ENCODE peak calls at places on chromosomes 7 and 10, in eight cellular contexts. L, Z, T, W, H, A, X and G are unnamed samples.

GRCh38 chr10:130335336-130335735 is 199.1 kb downstream of the GLRX3 start:
- DNase-seq in A (no peak), W (no peak), L (no peak), H (no peak), Z (no peak), T (no peak), X (no peak), G (no peak)

GRCh38 chr10:102408728-102409603 is 9.6 kb downstream of the PSD start:
- DNase-seq in X (peak; percentile 60), Z (peak; percentile 50), L (no peak), W (no peak), T (peak; percentile 42), H (no peak), A (no peak), G (peak; percentile 44)

GRCh38 chr10:100734295-100735086 is 10.9 kb upstream of the PAX2 start:
- DNase-seq in L (no peak), H (no peak), W (no peak), T (no peak), X (no peak), A (no peak), Z (no peak), G (no peak)

GRCh38 chr10:89384474-89385324 is 6.8 kb downstream of the IFIT1B start:
- DNase-seq in A (no peak), H (no peak), Z (no peak), T (peak; percentile 18), X (no peak), L (no peak), W (no peak), G (peak; percentile 29)

GRCh38 chr7:48183370-48183743 is 12.1 kb downstream of the ABCA13 start:
- DNase-seq in A (peak; percentile 41), H (no peak), W (no peak), L (no peak), Z (no peak), X (peak; percentile 50), T (no peak), G (peak; percentile 27)

GRCh38 chr10:112213836-112214235 is 30.3 kb upstream of the GPAM start:
- DNase-seq in T (no peak), W (no peak), A (no peak), L (no peak), H (no peak), X (no peak), Z (no peak), G (no peak)

GRCh38 chr10:69232736-69233135 is 12.6 kb downstream of the HKDC1 start:
- DNase-seq in Z (peak; percentile 67), H (no peak), T (no peak), A (no peak), W (peak; percentile 76), X (no peak), L (no peak), G (no peak)

GRCh38 chr7:134255814-134256213 is 60.9 kb downstream of the SLC35B4 start:
- DNase-seq in W (no peak), T (no peak), A (no peak), H (no peak), L (no peak), Z (no peak), X (no peak), G (no peak)

GRCh38 chr10:88437411-88437810 is 145.7 kb downstream of the RNLS start:
- DNase-seq in T (no peak), H (no peak), A (peak; percentile 33), W (no peak), L (no peak), X (no peak), Z (no peak), G (no peak)

GRCh38 chr7:69981646-69982045 is 383.4 kb downstream of the AUTS2 start:
- DNase-seq in Z (no peak), A (no peak), W (no peak), X (no peak), H (no peak), L (no peak), T (no peak), G (no peak)

GRCh38 chr7:133511242-133511641 is 258.4 kb downstream of the EXOC4 start:
- DNase-seq in T (no peak), X (no peak), W (no peak), L (no peak), A (peak; percentile 40), H (no peak), Z (no peak), G (no peak)

DNA sequence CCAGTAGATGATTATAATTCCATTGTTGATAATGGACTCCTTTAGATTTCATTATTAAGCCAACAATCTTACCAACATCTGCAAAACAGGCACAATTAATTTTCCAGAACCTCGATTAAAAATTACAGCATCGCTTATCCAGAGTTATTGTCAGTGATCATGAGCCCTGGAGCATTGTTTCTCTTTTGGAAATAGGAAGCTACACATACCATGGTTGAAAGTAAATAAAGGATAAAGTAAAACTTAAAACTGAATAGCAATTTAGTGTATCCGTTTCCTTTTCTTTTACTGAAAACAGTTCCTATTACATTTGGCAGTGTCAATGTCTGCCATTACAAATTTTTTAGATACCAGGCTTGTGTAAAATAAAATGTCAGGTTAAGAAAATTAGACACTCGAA is 9.9 kb upstream of the HOXA2 start:
- DNase-seq in T (no peak), W (no peak), L (no peak), H (no peak), X (no peak), Z (no peak), A (no peak), G (no peak)
- H3K4me3 ChIP-seq in T (peak overlapping the region; percentile 43), W (no peak overlapping the region), L (no peak overlapping the region), H (no peak overlapping the region), X (peak overlapping the region; percentile 76), Z (no peak overlapping the region), A (peak overlapping the region; percentile 51), G (no peak overlapping the region)

GRCh38 chr10:57664815-57665214 is 602.9 kb downstream of the IPMK start:
- DNase-seq in Z (no peak), A (peak; percentile 5), H (no peak), T (peak; percentile 24), W (no peak), L (no peak), X (peak; percentile 0), G (peak; percentile 39)
- TF ChIP-seq CTCF in Z (no peak), A (no peak), H (no peak), T (no peak), W (no peak), L (no peak), X (no peak), G (no peak)

GRCh38 chr10:104080762-104081161 is 4.9 kb downstream of the COL17A1 start:
- DNase-seq in T (peak; percentile 58), A (peak; percentile 62), L (peak; percentile 39), Z (no peak), H (no peak), W (no peak), X (peak; percentile 11), G (no peak)

GRCh38 chr10:104072786-104073185 is 12.9 kb downstream of the COL17A1 start:
- DNase-seq in H (no peak), X (no peak), W (no peak), L (no peak), T (no peak), Z (no peak), A (no peak), G (no peak)

GRCh38 chr10:104074505-104074904 is 11.2 kb downstream of the COL17A1 start:
- DNase-seq in H (no peak), Z (no peak), W (no peak), L (no peak), X (no peak), A (no peak), T (no peak), G (no peak)

GRCh38 chr10:104077282-104078151 is 8.2 kb downstream of the COL17A1 start:
- DNase-seq in H (no peak), W (no peak), X (no peak), T (no peak), Z (no peak), L (no peak), A (no peak), G (peak; percentile 12)

DNA sequence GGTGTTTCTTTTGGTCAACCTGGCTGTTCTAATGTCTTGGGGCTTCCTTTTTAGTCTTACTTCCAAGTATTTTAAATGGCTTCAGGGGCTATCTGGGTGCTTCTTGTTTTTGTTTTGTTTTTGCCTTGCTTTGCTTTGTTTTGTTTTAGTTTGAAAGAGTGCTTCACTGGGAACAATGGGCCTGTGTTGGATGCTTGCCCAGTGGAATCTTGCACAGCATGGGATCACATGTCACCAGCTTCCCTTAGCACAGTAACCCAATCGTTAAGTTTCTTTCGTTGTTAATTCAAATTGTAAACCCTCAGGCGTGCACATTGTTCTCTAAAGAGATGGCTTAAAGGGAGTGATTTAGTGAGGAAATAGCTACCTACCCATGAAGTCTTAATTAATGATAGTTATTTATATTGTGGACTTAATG is 8.9 kb downstream of the COL17A1 start:
- DNase-seq in X (no peak), T (peak; percentile 94), W (peak; percentile 40), H (peak; percentile 67), Z (no peak), L (no peak), A (no peak), G (peak; percentile 76)
- H3K4me3 ChIP-seq in X (no peak overlapping the region), T (no peak overlapping the region), W (no peak overlapping the region), H (no peak overlapping the region), Z (no peak overlapping the region), L (no peak overlapping the region), A (no peak overlapping the region), G (no peak overlapping the region)

DNA sequence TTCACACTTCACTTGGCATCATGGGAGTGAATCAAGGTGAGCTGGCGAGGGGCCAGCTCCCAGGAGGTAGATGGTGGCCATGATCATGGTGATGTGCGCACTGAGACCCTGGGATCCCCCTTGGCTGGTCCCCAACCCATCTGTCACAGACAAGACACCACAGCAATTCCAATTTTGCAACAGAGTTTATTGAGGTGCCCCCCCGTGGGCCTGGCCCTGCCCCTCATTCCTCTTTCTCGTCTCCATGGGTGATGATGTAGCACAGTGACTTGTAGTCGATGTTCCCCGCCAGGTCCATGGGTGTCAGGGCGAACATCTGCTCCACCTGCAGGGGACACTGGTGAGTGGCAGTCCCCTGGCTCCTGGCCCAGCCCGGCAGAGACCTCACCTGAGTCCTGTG is 2.4 kb downstream of the MYL7 start:
- DNase-seq in L (no peak), X (no peak), T (no peak), H (peak; percentile 21), A (no peak), W (no peak), Z (no peak), G (no peak)
- TF ChIP-seq CTCF in L (no peak), X (no peak), T (no peak), H (no peak), A (no peak), W (no peak), Z (no peak), G (no peak)